ENCODE peak calls at places on chromosomes 3 and 15, in nine cellular contexts. One of them, this sample, is unnamed. For H3K4me1, the result is how much of the 10 kb centered on the place peaks cover.

GRCh38 chr15:69138963-69139362 is 21.5 kb upstream of the GLCE start:
- DNase-seq in H9: no peak
- DNase-seq in BE2C: no peak
- DNase-seq in colonic mucosa: no peak
- DNase-seq in left ventricle myocardium inferior: no peak
- DNase-seq in heart right ventricle: no peak
- DNase-seq in MM.1S: no peak
- DNase-seq in cardiac muscle cell: no peak
- DNase-seq in lower lobe of right lung: no peak
- DNase-seq in this sample: no peak

GRCh38 chr3:99548674-99549073 is 89.7 kb upstream of the COL8A1 start:
- DNase-seq in H9: no peak
- DNase-seq in BE2C: no peak
- DNase-seq in colonic mucosa: no peak
- DNase-seq in left ventricle myocardium inferior: no peak
- DNase-seq in heart right ventricle: no peak
- DNase-seq in MM.1S: no peak
- DNase-seq in cardiac muscle cell: no peak
- DNase-seq in lower lobe of right lung: no peak
- DNase-seq in this sample: no peak

GRCh38 chr3:32540899-32541298 is 29.8 kb downstream of the DYNC1LI1 start:
- DNase-seq in H9: no peak
- DNase-seq in BE2C: no peak
- DNase-seq in colonic mucosa: no peak
- DNase-seq in left ventricle myocardium inferior: no peak
- DNase-seq in heart right ventricle: no peak
- DNase-seq in MM.1S: no peak
- DNase-seq in cardiac muscle cell: no peak
- DNase-seq in lower lobe of right lung: no peak
- DNase-seq in this sample: no peak

GRCh38 chr3:64730651-64731050 is 42.9 kb upstream of the ADAMTS9 start:
- DNase-seq in H9: no peak
- DNase-seq in BE2C: peak
- DNase-seq in colonic mucosa: no peak
- DNase-seq in left ventricle myocardium inferior: no peak
- DNase-seq in heart right ventricle: no peak
- DNase-seq in MM.1S: no peak
- DNase-seq in cardiac muscle cell: peak
- DNase-seq in lower lobe of right lung: no peak
- DNase-seq in this sample: no peak

GRCh38 chr3:51799879-51800757 is 21.1 kb upstream of the IQCF6 start:
- DNase-seq in H9: no peak
- DNase-seq in BE2C: peak
- DNase-seq in colonic mucosa: peak
- DNase-seq in left ventricle myocardium inferior: no peak
- DNase-seq in heart right ventricle: peak
- DNase-seq in MM.1S: peak
- DNase-seq in cardiac muscle cell: peak
- DNase-seq in lower lobe of right lung: no peak
- DNase-seq in this sample: peak

GRCh38 chr3:28933337-28933736 is 347.5 kb upstream of the RBMS3 start:
- DNase-seq in H9: no peak
- DNase-seq in BE2C: no peak
- DNase-seq in colonic mucosa: no peak
- DNase-seq in left ventricle myocardium inferior: no peak
- DNase-seq in heart right ventricle: no peak
- DNase-seq in MM.1S: no peak
- DNase-seq in cardiac muscle cell: no peak
- DNase-seq in lower lobe of right lung: no peak
- DNase-seq in this sample: no peak

GRCh38 chr3:194023501-194024280 is 112.3 kb upstream of the HES1 start:
- DNase-seq in H9: no peak
- DNase-seq in BE2C: peak
- DNase-seq in colonic mucosa: no peak
- DNase-seq in left ventricle myocardium inferior: no peak
- DNase-seq in heart right ventricle: no peak
- DNase-seq in MM.1S: no peak
- DNase-seq in cardiac muscle cell: no peak
- DNase-seq in lower lobe of right lung: no peak
- DNase-seq in this sample: no peak

GRCh38 chr3:195208183-195208582 is 62.8 kb downstream of the XXYLT1 start:
- DNase-seq in H9: no peak
- DNase-seq in BE2C: no peak
- DNase-seq in colonic mucosa: peak
- DNase-seq in left ventricle myocardium inferior: no peak
- DNase-seq in heart right ventricle: no peak
- DNase-seq in MM.1S: peak
- DNase-seq in cardiac muscle cell: no peak
- DNase-seq in lower lobe of right lung: no peak
- DNase-seq in this sample: no peak

GRCh38 chr3:4532535-4533112 is 39.5 kb downstream of the ITPR1 start:
- DNase-seq in H9: no peak
- DNase-seq in BE2C: no peak
- DNase-seq in colonic mucosa: no peak
- DNase-seq in left ventricle myocardium inferior: no peak
- DNase-seq in heart right ventricle: peak
- DNase-seq in MM.1S: no peak
- DNase-seq in cardiac muscle cell: no peak
- DNase-seq in lower lobe of right lung: no peak
- DNase-seq in this sample: no peak

GRCh38 chr3:23372296-23372695 is 169.2 kb downstream of the UBE2E2 start:
- DNase-seq in H9: no peak
- DNase-seq in BE2C: no peak
- DNase-seq in colonic mucosa: no peak
- DNase-seq in left ventricle myocardium inferior: no peak
- DNase-seq in heart right ventricle: no peak
- DNase-seq in MM.1S: no peak
- DNase-seq in cardiac muscle cell: peak
- DNase-seq in lower lobe of right lung: no peak
- DNase-seq in this sample: no peak

GRCh38 chr3:125236331-125236903 is 23.9 kb upstream of the SLC12A8 start:
- DNase-seq in H9: no peak
- DNase-seq in BE2C: no peak
- DNase-seq in colonic mucosa: no peak
- DNase-seq in left ventricle myocardium inferior: no peak
- DNase-seq in heart right ventricle: no peak
- DNase-seq in MM.1S: no peak
- DNase-seq in cardiac muscle cell: peak
- DNase-seq in lower lobe of right lung: peak
- DNase-seq in this sample: no peak

GRCh38 chr3:47612178-47612577 is 33.5 kb upstream of the CSPG5 start:
- DNase-seq in H9: no peak
- DNase-seq in BE2C: no peak
- DNase-seq in colonic mucosa: no peak
- DNase-seq in left ventricle myocardium inferior: no peak
- DNase-seq in heart right ventricle: no peak
- DNase-seq in MM.1S: no peak
- DNase-seq in cardiac muscle cell: peak
- DNase-seq in lower lobe of right lung: no peak
- DNase-seq in this sample: no peak

GRCh38 chr3:160735801-160736200 is 20.2 kb upstream of the PPM1L start:
- DNase-seq in H9: no peak
- DNase-seq in BE2C: no peak
- DNase-seq in colonic mucosa: no peak
- DNase-seq in left ventricle myocardium inferior: no peak
- DNase-seq in heart right ventricle: peak
- DNase-seq in MM.1S: no peak
- DNase-seq in cardiac muscle cell: no peak
- DNase-seq in lower lobe of right lung: no peak
- DNase-seq in this sample: no peak

GRCh38 chr3:127785711-127786265 is 36.5 kb downstream of the MGLL start:
- DNase-seq in H9: no peak
- DNase-seq in BE2C: no peak
- DNase-seq in colonic mucosa: no peak
- DNase-seq in left ventricle myocardium inferior: no peak
- DNase-seq in heart right ventricle: no peak
- DNase-seq in MM.1S: no peak
- DNase-seq in cardiac muscle cell: no peak
- DNase-seq in lower lobe of right lung: no peak
- DNase-seq in this sample: no peak
- H3K4me1 ChIP-seq in H9: under half
- H3K4me1 ChIP-seq in BE2C: under half
- H3K4me1 ChIP-seq in colonic mucosa: under half
- H3K4me1 ChIP-seq in left ventricle myocardium inferior: half or more
- H3K4me1 ChIP-seq in heart right ventricle: half or more
- H3K4me1 ChIP-seq in MM.1S: under half
- H3K4me1 ChIP-seq in cardiac muscle cell: under half
- H3K4me1 ChIP-seq in lower lobe of right lung: half or more
- H3K4me1 ChIP-seq in this sample: under half

GRCh38 chr3:8486434-8486833 is 15.2 kb upstream of the LMCD1 start:
- DNase-seq in H9: no peak
- DNase-seq in BE2C: no peak
- DNase-seq in colonic mucosa: no peak
- DNase-seq in left ventricle myocardium inferior: no peak
- DNase-seq in heart right ventricle: no peak
- DNase-seq in MM.1S: no peak
- DNase-seq in cardiac muscle cell: no peak
- DNase-seq in lower lobe of right lung: no peak
- DNase-seq in this sample: no peak
- H3K4me1 ChIP-seq in H9: under half
- H3K4me1 ChIP-seq in BE2C: under half
- H3K4me1 ChIP-seq in colonic mucosa: under half
- H3K4me1 ChIP-seq in left ventricle myocardium inferior: half or more
- H3K4me1 ChIP-seq in heart right ventricle: half or more
- H3K4me1 ChIP-seq in MM.1S: under half
- H3K4me1 ChIP-seq in cardiac muscle cell: under half
- H3K4me1 ChIP-seq in lower lobe of right lung: under half
- H3K4me1 ChIP-seq in this sample: under half

DNA sequence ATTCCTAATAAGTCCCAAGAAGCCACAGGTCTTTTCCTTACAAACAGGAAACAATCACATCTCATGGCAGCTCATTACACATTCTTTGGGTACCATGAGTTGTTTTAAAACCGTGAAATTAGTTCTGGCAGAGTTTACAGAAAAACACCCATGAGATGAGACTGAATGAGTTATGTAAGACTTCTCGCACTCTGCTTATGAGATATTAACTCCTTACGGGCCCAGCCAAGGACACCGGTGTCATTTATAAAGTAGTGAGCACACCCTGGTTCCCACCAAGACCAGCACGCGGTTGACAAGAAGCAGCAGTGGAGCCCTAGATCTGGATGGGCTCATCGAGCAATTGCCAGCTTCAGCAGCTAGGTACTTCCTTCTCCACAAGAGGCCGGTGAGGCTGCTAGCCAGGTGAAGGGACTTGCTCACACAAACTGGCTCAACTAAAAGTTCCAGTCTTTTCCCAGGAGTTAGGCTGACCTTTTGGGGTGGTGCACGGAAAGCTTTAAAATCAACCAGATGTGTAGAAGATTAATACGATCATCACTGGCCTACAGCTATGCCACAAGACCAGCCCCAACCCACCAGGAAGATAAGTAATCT is 318.6 kb upstream of the ICE2 start:
- DNase-seq in H9: no peak
- DNase-seq in BE2C: no peak
- DNase-seq in colonic mucosa: no peak
- DNase-seq in left ventricle myocardium inferior: no peak
- DNase-seq in heart right ventricle: no peak
- DNase-seq in MM.1S: no peak
- DNase-seq in cardiac muscle cell: no peak
- DNase-seq in lower lobe of right lung: no peak
- DNase-seq in this sample: no peak
- H3K4me1 ChIP-seq in H9: under half
- H3K4me1 ChIP-seq in BE2C: under half
- H3K4me1 ChIP-seq in colonic mucosa: under half
- H3K4me1 ChIP-seq in left ventricle myocardium inferior: under half
- H3K4me1 ChIP-seq in heart right ventricle: under half
- H3K4me1 ChIP-seq in MM.1S: under half
- H3K4me1 ChIP-seq in cardiac muscle cell: under half
- H3K4me1 ChIP-seq in lower lobe of right lung: under half
- H3K4me1 ChIP-seq in this sample: half or more

GRCh38 chr15:88638626-88639372 is at the start of gene ISG20:
- DNase-seq in H9: peak
- DNase-seq in BE2C: peak
- DNase-seq in colonic mucosa: peak
- DNase-seq in left ventricle myocardium inferior: peak
- DNase-seq in heart right ventricle: peak
- DNase-seq in MM.1S: peak
- DNase-seq in cardiac muscle cell: peak
- DNase-seq in lower lobe of right lung: peak
- DNase-seq in this sample: peak
- H3K4me1 ChIP-seq in H9: under half
- H3K4me1 ChIP-seq in BE2C: under half
- H3K4me1 ChIP-seq in colonic mucosa: under half
- H3K4me1 ChIP-seq in left ventricle myocardium inferior: under half
- H3K4me1 ChIP-seq in heart right ventricle: under half
- H3K4me1 ChIP-seq in MM.1S: half or more
- H3K4me1 ChIP-seq in cardiac muscle cell: under half
- H3K4me1 ChIP-seq in lower lobe of right lung: half or more
- H3K4me1 ChIP-seq in this sample: half or more

DNA sequence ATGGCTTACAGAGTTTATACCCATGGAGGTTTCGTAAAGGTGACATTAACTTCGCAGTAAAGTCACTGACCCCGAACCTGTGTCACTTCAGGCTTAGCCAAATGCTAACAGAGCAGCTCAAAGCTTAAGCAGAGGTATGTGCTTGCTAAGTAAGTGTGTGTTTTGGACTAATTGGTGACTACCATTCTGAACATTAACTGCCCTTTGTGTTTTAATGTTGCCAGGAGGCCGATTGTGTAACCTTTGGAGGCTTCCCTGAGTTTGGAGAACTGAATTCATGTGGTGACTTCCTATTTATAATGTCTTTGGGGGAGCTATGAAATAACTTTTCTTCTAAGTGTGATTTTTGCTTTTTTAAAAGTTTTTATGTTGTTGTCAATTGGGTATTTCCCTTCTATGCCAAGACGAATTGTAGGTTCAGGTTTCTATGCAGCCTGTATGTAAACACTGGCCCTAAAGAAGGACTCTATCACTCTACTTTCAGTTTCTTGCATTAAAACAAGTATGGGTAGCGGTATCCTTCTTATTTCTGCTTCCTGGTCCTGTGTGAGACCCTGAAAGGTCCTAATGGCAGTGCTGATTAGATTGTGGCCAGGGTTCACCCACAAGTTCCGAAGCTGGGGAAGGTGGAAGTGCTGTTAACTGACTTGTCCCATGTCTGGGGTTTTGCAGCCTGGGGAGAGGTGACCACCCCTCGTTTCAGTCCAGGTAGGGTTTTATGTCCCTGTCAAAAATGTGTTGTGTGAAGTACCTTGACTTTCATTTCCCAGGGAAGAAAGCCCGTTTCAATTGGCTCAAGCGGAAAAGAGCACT is 86.3 kb downstream of the IGF1R start:
- DNase-seq in H9: no peak
- DNase-seq in BE2C: no peak
- DNase-seq in colonic mucosa: no peak
- DNase-seq in left ventricle myocardium inferior: no peak
- DNase-seq in heart right ventricle: no peak
- DNase-seq in MM.1S: no peak
- DNase-seq in cardiac muscle cell: peak
- DNase-seq in lower lobe of right lung: no peak
- DNase-seq in this sample: no peak
- H3K4me1 ChIP-seq in H9: under half
- H3K4me1 ChIP-seq in BE2C: half or more
- H3K4me1 ChIP-seq in colonic mucosa: under half
- H3K4me1 ChIP-seq in left ventricle myocardium inferior: half or more
- H3K4me1 ChIP-seq in heart right ventricle: half or more
- H3K4me1 ChIP-seq in MM.1S: under half
- H3K4me1 ChIP-seq in cardiac muscle cell: under half
- H3K4me1 ChIP-seq in lower lobe of right lung: under half
- H3K4me1 ChIP-seq in this sample: under half